ENCODE peak calls at places on chromosomes 1 and 21, in ten cellular contexts. H is pancreas, F is left lung, P is neuronal stem cell, Z is transverse colon, X is astrocyte of the spinal cord, S is heart right ventricle, E is astrocyte of the cerebellum, Y is Peyer's patch, A is bronchial epithelial cell. M is an unnamed sample.

GRCh38 chr1:181643631-181644030 is 160.3 kb downstream of the CACNA1E start:
- DNase-seq in H (no peak), F (no peak), P (no peak), Z (no peak), X (no peak), S (no peak), E (no peak), Y (no peak), A (no peak), M (no peak)

GRCh38 chr1:161705537-161705936 is 1.5 kb upstream of the FCRLA start:
- DNase-seq in H (no peak), F (no peak), P (no peak), Z (no peak), X (no peak), S (no peak), E (no peak), Y (no peak), A (no peak), M (no peak)

GRCh38 chr21:27393726-27394125 is 426.8 kb upstream of the ADAMTS5 start:
- DNase-seq in H (no peak), F (no peak), P (no peak), Z (no peak), X (no peak), S (no peak), E (no peak), Y (no peak), A (no peak), M (no peak)

GRCh38 chr1:40936878-40937484 is 42.5 kb upstream of the CTPS1 start:
- DNase-seq in H (no peak), F (no peak), P (no peak), Z (no peak), X (peak), S (no peak), E (peak), Y (no peak), A (peak), M (no peak)

GRCh38 chr1:236113324-236114032 is 28.9 kb upstream of the GPR137B start:
- DNase-seq in H (no peak), F (no peak), P (no peak), Z (no peak), X (no peak), S (no peak), E (no peak), Y (no peak), A (no peak), M (no peak)

GRCh38 chr1:2783069-2783434 is 18.4 kb downstream of the TTC34 start:
- DNase-seq in H (no peak), F (no peak), P (no peak), Z (no peak), X (no peak), S (no peak), E (no peak), Y (no peak), A (no peak), M (no peak)

GRCh38 chr1:89844860-89845259 is 24.0 kb downstream of the LRRC8D start:
- DNase-seq in H (no peak), F (no peak), P (no peak), Z (no peak), X (no peak), S (no peak), E (no peak), Y (no peak), A (no peak), M (no peak)

GRCh38 chr21:45294509-45295291 is 7.0 kb upstream of the POFUT2 start:
- DNase-seq in H (peak), F (peak), P (no peak), Z (peak), X (peak), S (peak), E (peak), Y (peak), A (peak), M (peak)

GRCh38 chr1:154304664-154305337 is 16.1 kb upstream of the AQP10 start:
- DNase-seq in H (no peak), F (no peak), P (no peak), Z (no peak), X (no peak), S (no peak), E (no peak), Y (no peak), A (peak), M (no peak)

GRCh38 chr1:219798283-219799030 is 129.9 kb downstream of the SLC30A10 start:
- DNase-seq in H (no peak), F (no peak), P (no peak), Z (no peak), X (peak), S (no peak), E (no peak), Y (no peak), A (peak), M (no peak)

DNA sequence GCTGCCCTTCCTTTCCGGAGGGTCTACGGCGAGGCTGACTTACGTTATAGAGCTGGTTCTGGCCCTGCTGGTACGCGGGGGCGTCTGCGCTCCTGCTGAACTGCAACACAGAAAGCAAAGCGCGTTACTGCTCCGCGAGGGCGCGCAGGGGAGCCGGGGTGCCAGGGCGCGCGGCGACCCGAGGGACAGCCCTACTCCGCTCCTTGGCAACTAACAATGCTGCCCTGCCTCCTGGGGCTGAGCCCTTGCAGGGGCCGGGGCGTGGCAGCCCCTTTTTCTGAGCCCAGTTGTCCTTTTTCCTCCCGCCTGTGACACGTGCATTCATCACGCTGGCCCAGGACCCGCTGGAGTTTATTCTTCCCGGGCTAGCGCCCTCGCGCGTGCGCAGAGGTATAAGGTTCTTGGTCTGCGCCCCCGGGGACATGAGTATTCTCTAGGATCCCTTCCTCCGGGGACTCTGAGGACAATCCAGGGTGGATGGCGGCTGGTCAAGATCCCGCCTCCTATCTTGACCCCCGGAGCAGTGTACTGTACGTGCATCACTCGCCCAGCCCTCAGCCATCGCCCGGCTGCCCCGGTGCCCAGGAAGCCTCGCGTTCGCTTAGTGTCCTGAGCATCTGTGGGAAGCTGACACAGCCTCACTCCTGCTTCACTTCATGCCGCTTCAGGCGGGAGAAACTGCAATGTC is 78.9 kb downstream of the CD247 start:
- DNase-seq in H (peak), F (peak), P (peak), Z (no peak), X (peak), S (peak), E (no peak), Y (no peak), A (peak), M (peak)
- H3K4me3 ChIP-seq in H (no peak), F (peak), P (peak), Z (peak), X (peak), S (peak), E (peak), Y (peak), A (peak), M (no peak)

GRCh38 chr1:110557481-110557880 is 38.5 kb upstream of the KCNA10 start:
- DNase-seq in H (no peak), F (no peak), P (no peak), Z (no peak), X (no peak), S (no peak), E (no peak), Y (no peak), A (no peak), M (no peak)

GRCh38 chr1:110556471-110556807 is 37.5 kb upstream of the KCNA10 start:
- DNase-seq in H (no peak), F (no peak), P (no peak), Z (no peak), X (no peak), S (peak), E (no peak), Y (no peak), A (no peak), M (no peak)

GRCh38 chr1:110551278-110551809 is 32.4 kb upstream of the KCNA10 start:
- DNase-seq in H (no peak), F (no peak), P (no peak), Z (no peak), X (no peak), S (no peak), E (no peak), Y (no peak), A (no peak), M (no peak)

GRCh38 chr1:110555807-110556470 is 37.0 kb upstream of the KCNA10 start:
- DNase-seq in H (peak), F (no peak), P (no peak), Z (no peak), X (no peak), S (peak), E (no peak), Y (no peak), A (no peak), M (peak)

DNA sequence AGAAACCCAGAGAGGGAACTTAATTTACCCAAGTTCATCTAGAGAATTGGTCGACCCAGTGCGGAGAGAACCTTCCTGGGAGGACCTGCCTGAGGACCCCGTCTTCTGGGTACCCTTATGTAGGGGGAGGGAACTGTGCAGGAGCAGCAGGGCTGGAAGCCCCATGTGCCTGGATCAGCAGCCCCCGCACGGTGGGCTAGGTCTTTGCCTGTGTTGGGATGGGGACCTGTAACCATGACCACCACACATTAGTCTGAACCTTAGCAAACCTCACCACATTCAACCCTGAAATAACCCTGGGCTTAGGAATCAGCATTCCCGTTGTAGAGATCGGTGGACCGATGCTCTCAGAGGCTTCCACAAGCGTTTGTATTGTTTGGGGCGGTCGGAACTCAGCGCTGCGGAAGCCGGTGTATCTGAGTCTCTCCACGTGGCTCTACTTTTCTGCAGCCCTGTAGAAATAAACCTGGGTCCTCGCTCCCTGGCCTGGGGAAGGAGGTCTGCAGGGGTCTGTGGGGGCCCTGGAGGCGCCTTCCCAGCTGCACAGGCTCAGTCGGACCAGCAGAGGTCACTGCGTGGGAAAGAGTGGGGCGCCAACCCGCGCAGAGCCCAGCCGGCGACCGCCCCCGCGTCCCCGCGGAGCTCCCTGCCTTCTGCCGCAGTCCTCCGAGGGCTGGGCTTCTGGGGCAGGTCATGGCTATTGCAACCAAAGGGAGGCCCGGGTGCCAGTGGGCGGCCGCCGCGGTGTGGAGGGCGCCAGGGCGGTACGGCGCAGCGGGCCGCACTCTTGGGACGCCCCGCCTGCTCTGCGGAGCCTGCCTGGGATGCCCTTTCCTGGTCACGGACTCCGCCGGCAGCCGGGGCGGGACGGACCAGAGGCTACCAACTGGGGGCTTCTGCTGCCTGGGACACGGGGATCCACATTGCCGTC is 36.2 kb upstream of the KCNA10 start:
- DNase-seq in H (peak), F (peak), P (peak), Z (peak), X (no peak), S (peak), E (no peak), Y (peak), A (no peak), M (peak)
- H3K4me3 ChIP-seq in H (peak), F (peak), P (peak), Z (peak), X (no peak), S (peak), E (peak), Y (peak), A (no peak), M (no peak)

GRCh38 chr1:77889671-77890070 is 1.2 kb downstream of the NEXN start:
- DNase-seq in H (no peak), F (no peak), P (no peak), Z (no peak), X (peak), S (no peak), E (peak), Y (no peak), A (peak), M (no peak)
- H3K4me3 ChIP-seq in H (peak), F (peak), P (no peak), Z (peak), X (peak), S (peak), E (peak), Y (peak), A (peak), M (no peak)

DNA sequence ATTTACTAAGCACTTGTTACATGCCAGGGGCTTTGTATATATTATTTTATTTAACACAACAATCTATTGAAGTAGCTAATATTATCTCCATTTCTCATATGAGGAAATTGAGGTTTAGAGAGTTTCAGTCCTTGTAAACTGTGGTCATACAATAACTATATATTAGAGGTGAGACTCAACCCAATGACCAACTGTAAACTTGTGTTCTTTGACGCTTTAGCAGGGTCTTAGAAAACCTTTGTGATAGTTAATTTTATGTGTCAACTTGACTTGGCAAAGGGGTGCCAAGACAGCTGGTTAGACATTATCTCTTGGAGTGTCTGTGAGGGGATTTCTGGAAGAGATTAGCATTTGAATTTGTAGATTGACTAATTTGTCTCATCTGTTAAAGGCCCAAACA is 252.4 kb upstream of the B3GALT2 start:
- DNase-seq in H (no peak), F (no peak), P (no peak), Z (no peak), X (no peak), S (no peak), E (no peak), Y (no peak), A (no peak), M (no peak)
- H3K4me3 ChIP-seq in H (no peak), F (no peak), P (no peak), Z (no peak), X (no peak), S (no peak), E (no peak), Y (no peak), A (no peak), M (no peak)

DNA sequence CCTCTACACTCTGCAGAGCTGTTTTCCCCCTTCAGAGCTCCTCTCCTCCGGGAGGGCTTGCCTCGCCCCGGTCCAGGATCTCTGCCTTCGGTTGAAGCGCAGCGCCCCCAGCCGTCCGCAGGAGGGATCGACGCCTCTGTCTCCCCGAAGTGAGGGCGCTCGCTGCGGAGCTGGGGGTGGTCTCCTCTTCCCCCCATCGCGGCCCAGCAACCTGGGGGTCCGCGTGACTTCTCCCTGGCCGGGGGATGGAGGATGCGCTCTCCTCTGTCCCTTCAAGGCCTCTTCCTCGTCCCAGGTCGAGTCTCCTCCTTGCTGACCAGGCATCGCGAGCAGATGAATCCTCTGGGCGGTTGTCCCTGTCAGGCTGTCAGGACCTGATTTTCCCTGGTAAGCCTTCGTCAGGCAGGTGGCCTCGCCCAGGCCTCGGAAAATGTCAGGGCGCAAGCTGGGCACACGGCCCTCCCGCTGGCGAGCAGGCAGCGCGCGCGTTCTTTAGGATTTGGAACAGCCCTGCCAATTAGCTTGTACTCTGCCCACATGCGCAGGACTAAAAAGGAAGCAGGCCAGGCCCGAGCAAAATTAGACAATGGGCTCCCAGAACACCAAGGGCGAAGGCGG is 90.5 kb downstream of the EDEM3 start:
- DNase-seq in H (peak), F (peak), P (peak), Z (peak), X (peak), S (peak), E (peak), Y (peak), A (peak), M (peak)
- H3K4me3 ChIP-seq in H (no peak), F (peak), P (no peak), Z (peak), X (peak), S (peak), E (peak), Y (no peak), A (peak), M (no peak)

GRCh38 chr1:38059632-38060286 is 13.2 kb upstream of the POU3F1 start:
- DNase-seq in H (no peak), F (no peak), P (no peak), Z (no peak), X (no peak), S (no peak), E (no peak), Y (no peak), A (no peak), M (no peak)

GRCh38 chr1:38060557-38060956 is 14.0 kb upstream of the POU3F1 start:
- DNase-seq in H (no peak), F (no peak), P (no peak), Z (no peak), X (no peak), S (no peak), E (no peak), Y (no peak), A (no peak), M (no peak)

GRCh38 chr1:38062361-38063288 is 16.0 kb upstream of the POU3F1 start:
- DNase-seq in H (no peak), F (no peak), P (no peak), Z (no peak), X (no peak), S (no peak), E (no peak), Y (no peak), A (no peak), M (no peak)

GRCh38 chr1:38061883-38062328 is 15.3 kb upstream of the POU3F1 start:
- DNase-seq in H (no peak), F (no peak), P (no peak), Z (no peak), X (no peak), S (no peak), E (no peak), Y (no peak), A (no peak), M (no peak)

GRCh38 chr1:38061290-38061689 is 14.7 kb upstream of the POU3F1 start:
- DNase-seq in H (no peak), F (no peak), P (no peak), Z (no peak), X (no peak), S (no peak), E (no peak), Y (no peak), A (no peak), M (no peak)
- H3K4me3 ChIP-seq in H (no peak), F (no peak), P (no peak), Z (no peak), X (no peak), S (no peak), E (no peak), Y (no peak), A (no peak), M (no peak)

GRCh38 chr1:179090923-179091322 is 9.1 kb downstream of the TOR3A start:
- DNase-seq in H (no peak), F (no peak), P (no peak), Z (no peak), X (no peak), S (no peak), E (no peak), Y (no peak), A (no peak), M (no peak)

GRCh38 chr1:179089827-179090482 is 8.1 kb downstream of the TOR3A start:
- DNase-seq in H (no peak), F (no peak), P (no peak), Z (no peak), X (no peak), S (no peak), E (no peak), Y (no peak), A (no peak), M (no peak)

GRCh38 chr1:179091691-179092165 is 9.9 kb downstream of the TOR3A start:
- DNase-seq in H (peak), F (peak), P (no peak), Z (peak), X (no peak), S (peak), E (no peak), Y (no peak), A (no peak), M (no peak)

GRCh38 chr1:179090522-179090921 is 8.7 kb downstream of the TOR3A start:
- DNase-seq in H (no peak), F (no peak), P (no peak), Z (no peak), X (no peak), S (peak), E (no peak), Y (no peak), A (no peak), M (no peak)

GRCh38 chr1:179087665-179088064 is 5.8 kb downstream of the TOR3A start:
- DNase-seq in H (no peak), F (no peak), P (no peak), Z (peak), X (peak), S (no peak), E (no peak), Y (no peak), A (no peak), M (no peak)
- H3K4me3 ChIP-seq in H (no peak), F (no peak), P (no peak), Z (no peak), X (no peak), S (no peak), E (no peak), Y (no peak), A (no peak), M (no peak)

M was measured in mucosa of descending colon.